ENCODE peak calls at places on chromosomes 6 and 20, in six cellular contexts. One of them, this sample, is unnamed.

GRCh38 chr6:159061146-159061545 is 16.4 kb upstream of the TAGAP start:
- DNase-seq in AML-193: no peak
- DNase-seq in GM10248: no peak
- DNase-seq in kidney tubule cell: no peak
- DNase-seq in right lobe of liver: no peak
- DNase-seq in ureter: no peak
- DNase-seq in this sample: no peak

GRCh38 chr6:77290798-77291197 is 172.5 kb downstream of the HTR1B start:
- DNase-seq in right lobe of liver: no peak
- DNase-seq in ureter: no peak
- DNase-seq in AML-193: no peak
- DNase-seq in kidney tubule cell: no peak
- DNase-seq in GM10248: no peak
- DNase-seq in this sample: no peak

GRCh38 chr20:48877299-48877698 is 44.2 kb upstream of the ARFGEF2 start:
- DNase-seq in right lobe of liver: no peak
- DNase-seq in AML-193: no peak
- DNase-seq in ureter: no peak
- DNase-seq in kidney tubule cell: no peak
- DNase-seq in GM10248: no peak
- DNase-seq in this sample: no peak

GRCh38 chr20:33112547-33113386 is 33.3 kb downstream of the BPIFB4 start:
- DNase-seq in right lobe of liver: no peak
- DNase-seq in ureter: no peak
- DNase-seq in kidney tubule cell: no peak
- DNase-seq in AML-193: no peak
- DNase-seq in GM10248: no peak
- DNase-seq in this sample: no peak

GRCh38 chr6:143397229-143398222 is 53.0 kb downstream of the ADAT2 start:
- DNase-seq in kidney tubule cell: peak
- DNase-seq in right lobe of liver: peak
- DNase-seq in GM10248: no peak
- DNase-seq in AML-193: no peak
- DNase-seq in ureter: no peak
- DNase-seq in this sample: peak

GRCh38 chr6:15464211-15464725 is 198.6 kb downstream of the DTNBP1 start:
- DNase-seq in AML-193: peak
- DNase-seq in GM10248: peak
- DNase-seq in kidney tubule cell: peak
- DNase-seq in ureter: no peak
- DNase-seq in right lobe of liver: no peak
- DNase-seq in this sample: peak

GRCh38 chr6:158631678-158632537 is 12.6 kb downstream of the DYNLT1 start:
- DNase-seq in right lobe of liver: peak
- DNase-seq in ureter: peak
- DNase-seq in kidney tubule cell: peak
- DNase-seq in GM10248: no peak
- DNase-seq in AML-193: no peak
- DNase-seq in this sample: peak

GRCh38 chr6:7086488-7086887 is 21.3 kb upstream of the RREB1 start:
- DNase-seq in ureter: no peak
- DNase-seq in GM10248: peak
- DNase-seq in kidney tubule cell: no peak
- DNase-seq in AML-193: peak
- DNase-seq in right lobe of liver: no peak
- DNase-seq in this sample: peak

GRCh38 chr20:7399575-7399974 is 540.7 kb downstream of the HAO1 start:
- DNase-seq in right lobe of liver: no peak
- DNase-seq in GM10248: no peak
- DNase-seq in ureter: no peak
- DNase-seq in AML-193: no peak
- DNase-seq in kidney tubule cell: no peak
- DNase-seq in this sample: no peak

GRCh38 chr20:32980990-32981389 is 23.2 kb downstream of the SUN5 start:
- DNase-seq in ureter: no peak
- DNase-seq in AML-193: no peak
- DNase-seq in kidney tubule cell: no peak
- DNase-seq in GM10248: no peak
- DNase-seq in right lobe of liver: no peak
- DNase-seq in this sample: no peak

GRCh38 chr6:6588064-6588923 is at the start of gene LY86:
- DNase-seq in GM10248: peak
- DNase-seq in AML-193: peak
- DNase-seq in right lobe of liver: no peak
- DNase-seq in ureter: no peak
- DNase-seq in kidney tubule cell: no peak
- DNase-seq in this sample: no peak

GRCh38 chr20:49484180-49485140 is 2.0 kb upstream of the KCNB1 start:
- DNase-seq in kidney tubule cell: peak
- DNase-seq in ureter: peak
- DNase-seq in GM10248: peak
- DNase-seq in right lobe of liver: peak
- DNase-seq in AML-193: peak
- DNase-seq in this sample: peak

GRCh38 chr6:87501809-87502572 is 29.2 kb downstream of the SLC35A1 start:
- DNase-seq in right lobe of liver: no peak
- DNase-seq in AML-193: no peak
- DNase-seq in ureter: no peak
- DNase-seq in GM10248: no peak
- DNase-seq in kidney tubule cell: peak
- DNase-seq in this sample: no peak

GRCh38 chr6:3383525-3383924 is 73.3 kb downstream of the SLC22A23 start:
- DNase-seq in AML-193: no peak
- DNase-seq in right lobe of liver: no peak
- DNase-seq in kidney tubule cell: peak
- DNase-seq in GM10248: peak
- DNase-seq in ureter: peak
- DNase-seq in this sample: peak

GRCh38 chr20:33874129-33874528 is 63.0 kb downstream of the CHMP4B start:
- DNase-seq in GM10248: no peak
- DNase-seq in kidney tubule cell: no peak
- DNase-seq in AML-193: no peak
- DNase-seq in right lobe of liver: no peak
- DNase-seq in ureter: no peak
- DNase-seq in this sample: no peak

GRCh38 chr6:34537922-34538550 is 18.1 kb downstream of the SPDEF start:
- DNase-seq in GM10248: no peak
- DNase-seq in kidney tubule cell: no peak
- DNase-seq in AML-193: no peak
- DNase-seq in ureter: no peak
- DNase-seq in right lobe of liver: no peak
- DNase-seq in this sample: no peak

GRCh38 chr6:20213271-20213798 is 1.1 kb upstream of the MBOAT1 start:
- DNase-seq in ureter: no peak
- DNase-seq in AML-193: peak
- DNase-seq in kidney tubule cell: peak
- DNase-seq in right lobe of liver: no peak
- DNase-seq in GM10248: no peak
- DNase-seq in this sample: no peak

GRCh38 chr6:149095842-149096241 is 221.7 kb upstream of the TAB2 start:
- DNase-seq in ureter: no peak
- DNase-seq in AML-193: no peak
- DNase-seq in GM10248: no peak
- DNase-seq in kidney tubule cell: no peak
- DNase-seq in right lobe of liver: no peak
- DNase-seq in this sample: no peak

GRCh38 chr6:158793432-158793831 is 25.7 kb downstream of the EZR start:
- DNase-seq in GM10248: peak
- DNase-seq in kidney tubule cell: peak
- DNase-seq in right lobe of liver: no peak
- DNase-seq in AML-193: peak
- DNase-seq in ureter: no peak
- DNase-seq in this sample: peak

GRCh38 chr6:80457044-80457933 is 350.8 kb downstream of the BCKDHB start:
- DNase-seq in kidney tubule cell: peak
- DNase-seq in ureter: peak
- DNase-seq in AML-193: no peak
- DNase-seq in GM10248: no peak
- DNase-seq in right lobe of liver: peak
- DNase-seq in this sample: peak

GRCh38 chr20:62875419-62876355 is 14.1 kb upstream of the TCFL5 start:
- DNase-seq in kidney tubule cell: peak
- DNase-seq in right lobe of liver: no peak
- DNase-seq in AML-193: no peak
- DNase-seq in ureter: peak
- DNase-seq in GM10248: no peak
- DNase-seq in this sample: peak

GRCh38 chr20:40757087-40757486 is 68.1 kb upstream of the MAFB start:
- DNase-seq in right lobe of liver: no peak
- DNase-seq in ureter: no peak
- DNase-seq in AML-193: no peak
- DNase-seq in kidney tubule cell: peak
- DNase-seq in GM10248: no peak
- DNase-seq in this sample: peak

GRCh38 chr6:26537160-26537845 is 863 bp upstream of the HMGN4 start:
- DNase-seq in ureter: peak
- DNase-seq in AML-193: peak
- DNase-seq in kidney tubule cell: peak
- DNase-seq in GM10248: peak
- DNase-seq in right lobe of liver: peak
- DNase-seq in this sample: peak

GRCh38 chr20:37251836-37252477 is 9.7 kb downstream of the GHRH start:
- DNase-seq in AML-193: no peak
- DNase-seq in ureter: no peak
- DNase-seq in right lobe of liver: no peak
- DNase-seq in GM10248: no peak
- DNase-seq in kidney tubule cell: no peak
- DNase-seq in this sample: no peak